ENCODE peak calls at places on chromosomes 1 and 21, in eight cellular contexts. X is Panc1; T is cardiac muscle cell; W is IMR-90; U is CD8-positive, alpha-beta memory T cell; D is breast epithelium; R is thoracic aorta; E is fibroblast of lung. N is an unnamed sample.
A peak's percentile ranks its signal among the peaks of the same experiment; 100 is the strongest.

GRCh38 chr1:215768303-215768702 is 201.2 kb downstream of the KCTD3 start:
- DNase-seq in R (no peak), W (no peak), X (no peak), T (no peak), U (no peak), E (no peak), D (no peak), N (no peak)

GRCh38 chr1:207838156-207839082 is 72.5 kb downstream of the CD34 start:
- DNase-seq in W (no peak), R (no peak), X (no peak), T (peak; percentile 30), U (no peak), E (no peak), D (peak; percentile 81), N (no peak)

GRCh38 chr1:94608852-94609570 is 67.5 kb upstream of the F3 start:
- DNase-seq in D (no peak), U (no peak), W (peak; percentile 85), T (no peak), E (peak; percentile 54), X (no peak), R (no peak), N (no peak)

GRCh38 chr1:3695326-3696217 is 43.3 kb downstream of the TP73 start:
- DNase-seq in X (no peak), R (no peak), E (peak; percentile 8), W (peak; percentile 4), U (no peak), D (no peak), T (peak; percentile 45), N (peak; percentile 26)

GRCh38 chr1:9280015-9280860 is 12.5 kb upstream of the SPSB1 start:
- DNase-seq in R (peak; percentile 57), U (no peak), T (peak; percentile 83), E (peak; percentile 89), D (no peak), X (no peak), W (peak; percentile 93), N (peak; percentile 62)

GRCh38 chr1:182446033-182446669 is 3.8 kb upstream of the RGSL1 start:
- DNase-seq in W (peak; percentile 40), D (no peak), T (peak; percentile 70), X (peak; percentile 30), R (no peak), U (peak; percentile 4), E (peak; percentile 48), N (peak; percentile 58)

GRCh38 chr1:48250572-48250971 is 28.1 kb downstream of the SLC5A9 start:
- DNase-seq in D (no peak), W (no peak), U (no peak), X (no peak), R (no peak), E (no peak), T (no peak), N (peak; percentile 96)

GRCh38 chr1:205543351-205544305 is 39.2 kb downstream of the CDK18 start:
- DNase-seq in E (peak; percentile 59), D (peak; percentile 81), U (no peak), R (peak; percentile 76), T (peak; percentile 95), X (peak; percentile 42), W (peak; percentile 82), N (no peak)

GRCh38 chr1:147558045-147558444 is 16.7 kb downstream of the BCL9 start:
- DNase-seq in D (no peak), X (no peak), E (no peak), W (no peak), T (no peak), U (no peak), R (no peak), N (no peak)

GRCh38 chr1:76075188-76075489 is 593 bp downstream of the ST6GALNAC3 start:
- DNase-seq in D (no peak), X (no peak), E (no peak), U (no peak), W (no peak), T (no peak), R (no peak), N (no peak)

GRCh38 chr1:18817316-18817715 is 42.1 kb downstream of the TAS1R2 start:
- DNase-seq in R (no peak), U (no peak), T (no peak), W (no peak), D (no peak), E (no peak), X (no peak), N (no peak)

GRCh38 chr21:31897311-31897710 is 24.5 kb downstream of the HUNK start:
- DNase-seq in D (no peak), X (no peak), W (peak; percentile 77), E (no peak), R (no peak), U (no peak), T (no peak), N (no peak)

GRCh38 chr1:1915911-1916835 is 1.1 kb downstream of the CALML6 start:
- DNase-seq in D (no peak), X (no peak), T (no peak), W (no peak), E (no peak), U (no peak), R (no peak), N (peak; percentile 35)

GRCh38 chr21:26437326-26438009 is 135.6 kb downstream of the CYYR1 start:
- DNase-seq in R (no peak), U (no peak), X (no peak), D (no peak), W (no peak), T (no peak), E (no peak), N (no peak)

GRCh38 chr1:223444411-223444810 is 51.2 kb downstream of the CCDC185 start:
- DNase-seq in T (no peak), D (no peak), U (no peak), W (no peak), R (no peak), E (no peak), X (no peak), N (no peak)

GRCh38 chr1:201452881-201453280 is 16.1 kb downstream of the PHLDA3 start:
- DNase-seq in X (no peak), D (no peak), W (no peak), R (no peak), U (no peak), T (no peak), E (no peak), N (no peak)

GRCh38 chr1:201457508-201457960 is 11.5 kb downstream of the PHLDA3 start:
- DNase-seq in T (peak; percentile 61), W (no peak), E (no peak), U (no peak), R (no peak), X (no peak), D (no peak), N (no peak)

GRCh38 chr1:201456499-201457309 is 12.3 kb downstream of the PHLDA3 start:
- DNase-seq in W (peak; percentile 98), D (peak; percentile 63), E (peak; percentile 97), R (no peak), U (no peak), X (peak; percentile 61), T (peak; percentile 97), N (no peak)

GRCh38 chr1:201454568-201454967 is 14.4 kb downstream of the PHLDA3 start:
- DNase-seq in D (no peak), R (no peak), U (no peak), W (no peak), X (no peak), E (no peak), T (no peak), N (no peak)

DNA sequence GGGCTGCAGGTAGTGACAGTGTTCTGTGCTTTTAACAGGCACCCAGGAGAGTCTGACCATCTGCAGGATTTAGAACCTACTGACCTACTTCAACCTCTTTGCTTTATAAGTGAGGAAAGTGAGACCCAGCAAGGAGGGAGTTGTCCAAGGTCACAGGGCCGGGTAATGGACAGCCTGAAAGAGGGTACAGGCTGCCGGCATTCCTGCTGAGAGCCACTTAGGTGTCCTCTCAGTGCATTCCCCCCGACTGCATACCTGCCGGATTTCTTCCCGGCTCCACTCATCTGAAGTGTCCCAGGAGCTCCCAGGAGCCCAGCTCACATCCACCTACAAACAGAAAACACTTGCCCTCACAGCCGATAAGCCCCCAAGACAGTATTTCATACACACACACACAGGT is 13.9 kb downstream of the PHLDA3 start:
- DNase-seq in U (no peak), D (no peak), T (no peak), X (no peak), E (no peak), W (no peak), R (no peak), N (no peak)
- H3K27ac ChIP-seq in U (no peak overlapping the region), D (no peak overlapping the region), T (no peak overlapping the region), X (no peak overlapping the region), E (no peak overlapping the region), W (no peak overlapping the region), R (no peak overlapping the region), N (no peak overlapping the region)

GRCh38 chr1:17434591-17434990 is 4.9 kb downstream of the RCC2 start:
- DNase-seq in R (no peak), T (no peak), W (no peak), E (no peak), U (no peak), X (no peak), D (no peak), N (no peak)
- H3K36me3 ChIP-seq in R (no peaks in the 10 kb centered on the region), T (peaks cover 15% of the 10 kb centered on the region), W (peaks cover 33% of the 10 kb centered on the region), E (peaks cover 3% of the 10 kb centered on the region), U (peaks cover 14% of the 10 kb centered on the region), X (peaks cover 2% of the 10 kb centered on the region), D (no peaks in the 10 kb centered on the region), N (no peaks in the 10 kb centered on the region)

GRCh38 chr1:21955058-21955457 is 17.9 kb upstream of the HSPG2 start:
- DNase-seq in D (no peak), U (no peak), R (no peak), X (no peak), W (no peak), E (no peak), T (no peak), N (no peak)
- H3K27ac ChIP-seq in D (peak overlapping the region; percentile 80), U (no peak overlapping the region), R (no peak overlapping the region), X (no peak overlapping the region), W (no peak overlapping the region), E (no peak overlapping the region), T (peak overlapping the region; percentile 54), N (no peak overlapping the region)

GRCh38 chr1:96998466-96998865 is 276.9 kb downstream of the PTBP2 start:
- DNase-seq in E (no peak), W (no peak), D (no peak), X (no peak), R (no peak), T (no peak), U (no peak), N (no peak)

GRCh38 chr1:96999191-96999590 is 277.6 kb downstream of the PTBP2 start:
- DNase-seq in X (no peak), W (peak; percentile 65), D (no peak), E (no peak), U (no peak), R (no peak), T (no peak), N (no peak)

GRCh38 chr1:96997717-96998116 is 276.1 kb downstream of the PTBP2 start:
- DNase-seq in W (no peak), D (no peak), R (no peak), U (no peak), X (no peak), T (no peak), E (no peak), N (no peak)

GRCh38 chr1:96992871-96993270 is 271.3 kb downstream of the PTBP2 start:
- DNase-seq in D (no peak), E (peak; percentile 25), X (no peak), U (no peak), W (peak; percentile 76), R (no peak), T (no peak), N (no peak)

DNA sequence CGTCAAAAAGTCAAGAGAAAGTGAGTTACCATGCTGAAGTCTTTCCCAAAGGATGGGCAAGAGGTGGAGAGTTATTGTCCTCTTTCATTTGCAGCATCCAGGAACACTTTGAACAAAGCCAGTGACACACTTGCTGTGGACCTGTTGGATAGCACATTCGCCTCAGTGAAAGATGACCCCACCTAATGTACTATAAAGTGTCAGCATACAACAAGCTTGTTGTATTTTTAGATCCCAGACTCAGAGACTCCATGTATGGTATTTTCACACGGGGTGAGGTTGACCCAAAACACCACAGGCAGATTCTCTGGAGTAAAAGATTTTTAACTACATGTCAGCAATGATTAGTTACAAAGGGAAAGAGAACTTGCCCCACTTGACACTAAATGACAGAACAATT is 273.8 kb downstream of the PTBP2 start:
- DNase-seq in D (no peak), E (no peak), W (no peak), U (no peak), X (no peak), R (no peak), T (no peak), N (no peak)
- H3K36me3 ChIP-seq in D (no peaks in the 10 kb centered on the region), E (no peaks in the 10 kb centered on the region), W (no peaks in the 10 kb centered on the region), U (no peaks in the 10 kb centered on the region), X (no peaks in the 10 kb centered on the region), R (no peaks in the 10 kb centered on the region), T (no peaks in the 10 kb centered on the region), N (no peaks in the 10 kb centered on the region)

N was measured in small intestine.